ENCODE peak calls at places on chromosome 17, in seven cellular contexts. M is endodermal cell, L is GM12865, I is cardiac muscle cell, O is dorsolateral prefrontal cortex, Y is transverse colon, U is A549. T is an unnamed sample.
A peak's percentile ranks its signal among the peaks of the same experiment; 100 is the strongest.

GRCh38 chr17:74981318-74981978 is 6.0 kb upstream of the CDR2L start:
- DNase-seq in U (no peak), M (peak; percentile 71), L (no peak), O (no peak), I (no peak), Y (no peak), T (no peak)

GRCh38 chr17:61833536-61834203 is 29.7 kb downstream of the BRIP1 start:
- DNase-seq in Y (no peak), I (peak; percentile 73), L (no peak), M (no peak), U (peak; percentile 57), O (no peak), T (peak; percentile 64)

GRCh38 chr17:76617838-76618237 is 25.7 kb downstream of the ST6GALNAC1 start:
- DNase-seq in U (no peak), M (no peak), Y (no peak), L (no peak), I (no peak), O (no peak), T (no peak)

GRCh38 chr17:72466199-72466598 is 345.4 kb downstream of the SOX9 start:
- DNase-seq in O (no peak), L (peak; percentile 78), U (peak; percentile 95), I (peak; percentile 42), Y (peak; percentile 65), M (no peak), T (peak; percentile 43)

GRCh38 chr17:75996665-75997590 is 3.7 kb upstream of the CDK3 start:
- DNase-seq in Y (peak; percentile 89), U (no peak), M (peak; percentile 70), I (peak; percentile 71), L (peak; percentile 84), O (peak; percentile 44), T (peak; percentile 61)

GRCh38 chr17:18235743-18236256 is 10.4 kb downstream of the LLGL1 start:
- DNase-seq in O (peak; percentile 60), U (no peak), L (no peak), M (no peak), I (peak; percentile 57), Y (no peak), T (peak; percentile 65)

GRCh38 chr17:47694018-47694817 is at the start of gene TBKBP1:
- DNase-seq in I (peak; percentile 81), U (peak; percentile 44), L (no peak), O (no peak), Y (peak; percentile 43), M (peak; percentile 96), T (no peak)

GRCh38 chr17:5203178-5203907 is 11.7 kb upstream of the ZNF594 start:
- DNase-seq in O (no peak), L (no peak), M (no peak), I (no peak), Y (no peak), U (no peak), T (peak; percentile 59)

GRCh38 chr17:192666-193425 is 11.4 kb upstream of the DOC2B start:
- DNase-seq in U (no peak), O (no peak), L (no peak), Y (no peak), I (no peak), M (no peak), T (no peak)

GRCh38 chr17:7144203-7144602 is 29.6 kb upstream of the ASGR2 start:
- DNase-seq in Y (no peak), U (no peak), L (no peak), M (no peak), I (no peak), O (no peak), T (no peak)

GRCh38 chr17:22669721-22670120 is 977.4 kb downstream of the KCNJ18 start:
- DNase-seq in L (no peak), Y (no peak), U (no peak), M (no peak), O (peak; percentile 43), I (no peak), T (peak; percentile 1)

GRCh38 chr17:20063665-20064648 is 54.8 kb downstream of the SPECC1 start:
- DNase-seq in M (no peak), Y (peak; percentile 54), L (peak; percentile 78), U (peak; percentile 91), I (peak; percentile 95), O (peak; percentile 89), T (peak; percentile 97)

GRCh38 chr17:39235555-39236221 is 9.9 kb upstream of the STAC2 start:
- DNase-seq in O (peak; percentile 48), U (peak; percentile 89), L (peak; percentile 76), I (peak; percentile 64), M (peak; percentile 94), Y (peak; percentile 29), T (peak; percentile 67)

GRCh38 chr17:76833034-76833689 is 35.0 kb upstream of the MGAT5B start:
- DNase-seq in L (no peak), U (no peak), I (no peak), O (no peak), Y (no peak), M (no peak), T (no peak)

GRCh38 chr17:81018044-81018802 is 16.7 kb upstream of the BAIAP2 start:
- DNase-seq in I (peak; percentile 62), O (no peak), L (peak; percentile 55), U (no peak), Y (peak; percentile 43), M (no peak), T (peak; percentile 21)

GRCh38 chr17:4120332-4120731 is 22.5 kb downstream of the ZZEF1 start:
- DNase-seq in M (no peak), U (no peak), O (no peak), L (no peak), I (no peak), Y (no peak), T (no peak)

GRCh38 chr17:42361781-42362186 is 26.5 kb downstream of the STAT3 start:
- DNase-seq in U (peak; percentile 39), M (peak; percentile 59), I (no peak), Y (peak; percentile 31), O (no peak), L (no peak), T (no peak)

GRCh38 chr17:81510798-81511549 is 1.6 kb downstream of the ACTG1 start:
- DNase-seq in L (peak; percentile 35), O (no peak), M (peak; percentile 63), Y (no peak), U (peak; percentile 65), I (peak; percentile 55), T (no peak)

GRCh38 chr17:72118588-72119279 is 2.1 kb upstream of the SOX9 start:
- DNase-seq in L (peak; percentile 67), M (peak; percentile 94), I (peak; percentile 93), O (peak; percentile 72), U (peak; percentile 84), Y (peak; percentile 81), T (peak; percentile 76)

GRCh38 chr17:33642002-33642401 is 348.9 kb upstream of the ASIC2 start:
- DNase-seq in O (no peak), Y (no peak), L (peak; percentile 20), I (no peak), U (peak; percentile 11), M (peak; percentile 81), T (no peak)

GRCh38 chr17:30343741-30344140 is 9.9 kb upstream of the TMIGD1 start:
- DNase-seq in U (no peak), M (no peak), O (no peak), Y (no peak), I (no peak), L (no peak), T (no peak)

DNA sequence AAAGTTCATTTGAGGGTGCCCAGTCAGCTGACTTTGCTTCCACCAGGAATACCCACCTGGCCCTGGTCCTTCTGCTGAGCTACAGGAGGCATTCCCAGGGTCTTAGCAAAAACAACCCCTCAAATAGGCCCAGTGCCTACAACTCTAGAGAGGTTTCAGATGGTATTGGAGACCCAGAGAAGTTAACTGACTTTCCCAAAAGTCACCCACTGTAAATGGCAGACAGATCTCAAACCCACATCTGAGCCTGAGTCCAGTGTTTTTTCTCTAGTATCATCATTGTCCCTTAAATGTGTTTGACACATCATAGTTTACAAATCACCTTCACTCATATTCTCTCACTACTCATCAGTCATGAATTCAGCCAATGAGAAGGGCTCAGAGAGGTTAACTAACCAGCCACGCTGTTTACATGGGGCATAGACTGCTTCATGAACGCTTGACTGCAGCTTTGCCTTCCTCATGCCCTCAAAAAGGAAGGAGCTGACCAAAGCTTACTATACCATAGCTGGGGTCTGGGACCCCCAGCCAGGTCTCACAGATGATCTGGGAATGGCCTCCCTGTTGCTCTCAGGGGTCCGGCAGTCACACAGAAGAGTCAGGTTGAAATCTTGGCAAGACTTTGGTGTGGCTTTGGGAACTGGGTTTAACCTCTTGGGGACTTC is 3.7 kb downstream of the PHOSPHO1 start:
- DNase-seq in O (no peak), U (no peak), L (no peak), I (no peak), Y (no peak), M (no peak), T (no peak)
- H3K4me3 ChIP-seq in O (no peak overlapping the region), U (no peak overlapping the region), L (no peak overlapping the region), I (no peak overlapping the region), Y (no peak overlapping the region), M (no peak overlapping the region), T (no peak overlapping the region)

DNA sequence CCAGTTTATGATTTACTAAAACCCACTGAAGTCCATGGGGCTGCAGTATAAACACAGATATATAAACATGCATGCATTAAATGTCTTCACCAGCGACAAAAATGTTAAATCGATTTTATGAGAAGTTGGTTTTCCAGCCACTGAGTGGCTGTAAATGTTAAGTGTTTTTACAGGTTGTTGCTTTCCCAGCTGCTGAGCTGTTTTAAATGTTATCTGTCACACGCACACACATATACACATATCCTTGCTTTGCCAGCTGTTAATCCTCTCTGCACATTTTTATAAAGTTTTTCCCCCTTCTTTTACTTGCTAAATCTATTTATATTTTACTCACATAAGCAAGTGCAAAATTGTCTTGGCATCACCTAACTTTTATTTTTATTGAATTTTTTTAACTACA is 125.1 kb upstream of the KCNJ16 start:
- DNase-seq in I (no peak), L (no peak), M (no peak), O (no peak), U (no peak), Y (no peak), T (no peak)
- TF ChIP-seq CTCF in I (no peak), L (no peak), M (no peak), O (no peak), U (no peak), Y (no peak), T (no peak)

GRCh38 chr17:82859431-82860403 is 19.9 kb upstream of the ZNF750 start:
- DNase-seq in O (no peak), Y (no peak), M (peak; percentile 66), U (peak; percentile 35), L (peak; percentile 80), I (peak; percentile 63), T (peak; percentile 54)
- H3K4me3 ChIP-seq in O (peak overlapping the region; percentile 4), Y (peak overlapping the region; percentile 15), M (no peak overlapping the region), U (no peak overlapping the region), L (peak overlapping the region; percentile 35), I (no peak overlapping the region), T (no peak overlapping the region)

GRCh38 chr17:13017623-13018462 is at the start of gene ELAC2:
- DNase-seq in I (peak; percentile 99), O (peak; percentile 99), Y (peak; percentile 97), M (peak; percentile 100), U (peak; percentile 99), L (peak; percentile 99), T (peak; percentile 99)
- TF ChIP-seq CTCF in I (no peak), O (peak; percentile 41), Y (peak; percentile 11), M (peak; percentile 37), U (no peak), L (no peak), T (no peak)

DNA sequence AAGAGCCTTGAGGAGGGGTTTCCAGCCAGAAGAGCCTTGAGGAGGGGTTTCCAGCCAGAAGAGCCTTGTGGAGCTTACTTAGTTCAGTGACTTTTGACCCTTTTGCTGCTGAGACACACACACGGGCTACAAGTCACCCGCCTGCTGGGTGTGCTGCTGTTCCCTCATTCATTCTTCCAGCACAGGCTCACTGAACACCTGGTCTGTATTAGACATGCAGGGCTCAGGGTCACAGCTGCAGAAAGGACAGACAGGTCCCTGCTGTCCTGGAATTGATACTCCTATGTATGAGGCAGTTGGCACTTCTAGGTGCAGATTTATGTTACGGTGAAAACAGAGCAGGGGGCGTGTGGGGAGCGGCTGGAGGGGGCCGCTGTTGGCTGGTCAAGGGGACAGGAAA is 6.7 kb downstream of the CACNG4 start:
- DNase-seq in O (no peak), Y (no peak), U (no peak), M (no peak), I (no peak), L (no peak), T (no peak)
- H3K4me3 ChIP-seq in O (no peak overlapping the region), Y (no peak overlapping the region), U (no peak overlapping the region), M (no peak overlapping the region), I (no peak overlapping the region), L (no peak overlapping the region), T (no peak overlapping the region)

T was measured in fibroblast of mammary gland.